ENCODE peak calls at places on chromosomes 12 and 14, in six cellular contexts. L is trophoblast cell, D is H9, B is mesenchymal stem cell, F is IMR-90, J is H1. O is an unnamed sample.
A peak's percentile ranks its signal among the peaks of the same experiment; 100 is the strongest.

GRCh38 chr14:76760331-76761197 is 704 bp upstream of the VASH1 start:
- DNase-seq in L (no peak), J (no peak), F (no peak), B (no peak), D (peak; percentile 23), O (no peak)

GRCh38 chr12:121800694-121801600 is 2.9 kb upstream of the SETD1B start:
- DNase-seq in B (peak; percentile 86), D (peak; percentile 76), J (no peak), L (peak; percentile 88), F (peak; percentile 83), O (no peak)

GRCh38 chr14:22487401-22487800 is 101.6 kb downstream of the DAD1 start:
- DNase-seq in L (no peak), J (no peak), B (no peak), D (no peak), F (no peak), O (no peak)

GRCh38 chr12:127822743-127823433 is 444.1 kb upstream of the TMEM132C start:
- DNase-seq in L (no peak), D (no peak), B (no peak), F (no peak), J (no peak), O (no peak)

GRCh38 chr14:75306917-75307699 is 28.5 kb downstream of the FOS start:
- DNase-seq in L (peak; percentile 58), B (peak; percentile 41), J (no peak), D (no peak), F (peak; percentile 19), O (no peak)

GRCh38 chr12:95516757-95517156 is 34.5 kb downstream of the USP44 start:
- DNase-seq in B (no peak), J (no peak), F (peak; percentile 55), L (no peak), D (no peak), O (no peak)

GRCh38 chr14:88430976-88431375 is 45.5 kb downstream of the SPATA7 start:
- DNase-seq in F (no peak), J (no peak), B (no peak), D (no peak), L (no peak), O (no peak)

GRCh38 chr14:104660597-104660996 is 28.8 kb upstream of the INF2 start:
- DNase-seq in F (no peak), L (no peak), D (no peak), B (no peak), J (no peak), O (no peak)

GRCh38 chr12:52004042-52004648 is 2.6 kb upstream of the TAMALIN start:
- DNase-seq in D (peak; percentile 83), J (peak; percentile 81), F (peak; percentile 55), B (peak; percentile 76), L (peak; percentile 71), O (no peak)

GRCh38 chr12:11949738-11950403 is 120.9 kb upstream of the BCL2L14 start:
- DNase-seq in J (peak; percentile 33), B (no peak), F (no peak), L (no peak), D (no peak), O (no peak)

GRCh38 chr14:95218472-95219193 is 61.3 kb upstream of the DICER1 start:
- DNase-seq in L (no peak), J (peak; percentile 61), B (no peak), D (peak; percentile 62), F (no peak), O (no peak)

GRCh38 chr14:97290065-97290464 is 492.9 kb downstream of the VRK1 start:
- DNase-seq in D (no peak), F (no peak), L (no peak), B (no peak), J (no peak), O (no peak)

GRCh38 chr12:124939428-124940142 is 25.1 kb upstream of the UBC start:
- DNase-seq in J (peak; percentile 95), B (peak; percentile 98), F (peak; percentile 98), L (peak; percentile 94), D (peak; percentile 97), O (peak; percentile 96)

GRCh38 chr12:91910871-91911388 is 234.7 kb downstream of the BTG1 start:
- DNase-seq in L (no peak), B (no peak), F (no peak), D (no peak), J (no peak), O (peak; percentile 33)

GRCh38 chr14:92615451-92615850 is 101.9 kb downstream of the RIN3 start:
- DNase-seq in B (no peak), J (no peak), L (no peak), F (no peak), D (no peak), O (no peak)

GRCh38 chr12:68483592-68484373 is 126.9 kb upstream of the RAP1B start:
- DNase-seq in L (no peak), D (no peak), B (peak; percentile 15), F (peak; percentile 67), J (no peak), O (no peak)

GRCh38 chr12:89103831-89104230 is 248.5 kb downstream of the DUSP6 start:
- DNase-seq in J (no peak), L (no peak), B (no peak), F (no peak), D (no peak), O (no peak)

GRCh38 chr12:89101440-89101839 is 250.9 kb downstream of the DUSP6 start:
- DNase-seq in J (no peak), B (no peak), L (no peak), D (no peak), F (no peak), O (no peak)

DNA sequence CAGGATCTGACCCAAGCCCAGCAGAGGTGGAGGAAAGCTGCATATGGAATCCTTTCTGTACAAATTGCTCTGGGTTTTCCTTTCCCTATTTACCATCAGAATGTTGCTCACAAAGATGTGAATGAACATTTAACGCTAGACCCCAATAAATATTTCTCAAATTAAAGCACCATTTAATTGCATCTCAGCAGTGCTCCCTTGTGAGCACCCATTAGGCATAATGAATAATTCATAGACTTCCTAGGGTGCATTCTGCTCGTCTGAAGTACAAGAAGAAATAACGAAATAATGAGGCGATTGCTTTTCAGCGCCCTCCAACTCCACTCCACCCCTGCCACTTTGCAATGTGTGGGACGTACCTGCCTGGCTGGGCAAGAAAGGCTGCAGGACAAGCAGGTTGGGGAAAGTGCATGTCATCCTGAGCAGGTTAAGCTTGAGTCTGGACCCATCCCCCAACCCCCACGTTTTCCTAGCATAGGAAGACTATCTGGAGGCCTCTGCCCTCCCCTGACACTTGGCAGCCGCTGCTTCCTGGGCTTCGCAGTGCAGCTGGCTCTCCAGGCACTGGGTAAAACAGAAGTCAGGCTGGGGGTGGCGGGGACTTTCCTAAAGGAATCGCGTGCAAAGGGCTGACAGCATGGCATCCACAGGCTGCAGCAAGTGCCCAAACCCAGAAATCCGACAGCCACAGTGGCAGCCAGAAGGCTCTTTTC is 253.8 kb downstream of the DUSP6 start:
- DNase-seq in D (peak; percentile 89), F (peak; percentile 7), J (peak; percentile 70), B (peak; percentile 40), L (no peak), O (no peak)
- H2BK5ac ChIP-seq in D (no peak overlapping the region), F (no peak overlapping the region), J (peak overlapping the region; percentile 49), B (no peak overlapping the region), L (no peak overlapping the region), O (no peak overlapping the region)

GRCh38 chr14:99755068-99755405 is 38.2 kb upstream of the EML1 start:
- DNase-seq in B (no peak), J (no peak), L (no peak), D (no peak), F (no peak), O (no peak)
- H3K14ac ChIP-seq in B (no peak overlapping the region), J (no peak overlapping the region), L (no peak overlapping the region), D (no peak overlapping the region), F (peak overlapping the region; percentile 34), O (no peak overlapping the region)

DNA sequence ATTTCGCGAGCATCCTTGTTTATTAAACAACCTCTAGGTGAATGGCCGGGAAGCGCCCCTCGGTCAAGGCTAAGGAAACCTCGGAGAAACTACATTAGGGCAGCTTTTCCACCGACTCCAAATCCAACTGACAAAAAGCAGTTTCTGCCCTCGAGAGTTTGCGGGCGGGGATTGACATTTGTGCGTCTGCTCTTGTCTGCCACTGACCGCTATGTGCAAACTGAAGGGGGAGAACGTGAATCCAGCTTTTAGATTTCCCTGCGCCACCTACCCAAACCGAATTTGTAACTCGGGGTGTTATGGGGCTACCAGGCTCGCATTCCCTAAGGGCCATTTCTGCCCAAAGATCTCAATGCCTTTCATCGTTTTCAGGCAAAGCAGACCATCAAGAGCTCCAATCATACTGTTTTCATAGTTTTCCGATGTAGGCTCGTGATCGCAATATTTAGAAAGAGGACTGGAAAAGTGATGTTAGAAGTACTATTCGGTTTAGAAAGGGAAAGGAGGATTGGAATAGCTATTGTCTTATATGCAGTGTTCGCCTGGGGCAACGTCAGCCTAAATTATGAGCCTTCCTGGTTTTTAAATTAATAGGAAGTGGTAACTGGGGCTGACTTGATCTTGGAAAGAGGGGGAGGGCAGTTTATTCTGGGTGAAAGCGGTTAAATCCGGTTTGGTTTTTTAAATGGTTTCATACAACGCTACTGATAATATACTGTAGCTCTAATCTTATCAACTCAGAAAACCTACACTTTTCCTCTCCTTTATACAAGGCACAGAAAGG is 45.4 kb downstream of the BCAT1 start:
- DNase-seq in B (peak; percentile 56), F (no peak), J (no peak), D (no peak), L (no peak), O (no peak)
- H2BK5ac ChIP-seq in B (no peak overlapping the region), F (peak overlapping the region; percentile 64), J (no peak overlapping the region), D (no peak overlapping the region), L (no peak overlapping the region), O (no peak overlapping the region)

GRCh38 chr12:27210187-27210586 is 33.9 kb upstream of the STK38L start:
- DNase-seq in D (no peak), J (no peak), F (no peak), L (no peak), B (no peak), O (no peak)

GRCh38 chr12:27209257-27209910 is 34.7 kb upstream of the STK38L start:
- DNase-seq in F (no peak), J (no peak), D (no peak), B (no peak), L (no peak), O (no peak)

GRCh38 chr12:27213304-27213703 is 30.8 kb upstream of the STK38L start:
- DNase-seq in J (no peak), D (no peak), L (no peak), B (no peak), F (no peak), O (no peak)

GRCh38 chr12:27213830-27214787 is 30.0 kb upstream of the STK38L start:
- DNase-seq in F (no peak), B (no peak), D (peak; percentile 54), J (no peak), L (no peak), O (no peak)

GRCh38 chr12:27212861-27213260 is 31.2 kb upstream of the STK38L start:
- DNase-seq in D (no peak), B (no peak), J (no peak), F (no peak), L (no peak), O (no peak)
- H3K14ac ChIP-seq in D (no peak overlapping the region), B (no peak overlapping the region), J (no peak overlapping the region), F (no peak overlapping the region), L (no peak overlapping the region), O (no peak overlapping the region)